ENCODE peak calls at places on chromosomes 7 and 10, in five cellular contexts. S is H1, M is HepG2, L is A549, T is GM12878. B is an unnamed sample.

GRCh38 chr10:74314166-74314565 is 163.1 kb downstream of the ADK start:
- DNase-seq in T (no peak), S (no peak), M (no peak), L (no peak), B (no peak)

GRCh38 chr7:128031901-128032604 is 816 bp upstream of the LRRC4 start:
- DNase-seq in M (no peak), T (no peak), S (peak), L (no peak), B (no peak)

GRCh38 chr10:77360835-77361234 is 276.8 kb downstream of the KCNMA1 start:
- DNase-seq in T (no peak), M (no peak), L (no peak), S (no peak), B (no peak)

GRCh38 chr7:137592232-137592896 is 248.8 kb upstream of the PTN start:
- DNase-seq in S (peak), L (peak), T (no peak), M (peak), B (peak)

GRCh38 chr10:35449944-35450343 is 113.6 kb downstream of the CCNY start:
- DNase-seq in S (no peak), M (no peak), T (no peak), L (no peak), B (no peak)

GRCh38 chr7:43112088-43112940 is at the start of gene HECW1:
- DNase-seq in M (no peak), L (no peak), S (peak), T (no peak), B (no peak)

GRCh38 chr10:30583778-30584415 is 45.7 kb downstream of the LYZL2 start:
- DNase-seq in L (peak), S (no peak), T (peak), M (peak), B (peak)

GRCh38 chr10:51654918-51655317 is 44.5 kb downstream of the CSTF2T start:
- DNase-seq in M (no peak), L (no peak), T (no peak), S (no peak), B (no peak)

GRCh38 chr7:150988230-150989226 is 2.3 kb upstream of the NOS3 start:
- DNase-seq in T (no peak), M (no peak), L (no peak), S (peak), B (peak)

GRCh38 chr7:147885906-147886305 is 704.7 kb upstream of the C7orf33 start:
- DNase-seq in S (no peak), L (no peak), M (no peak), T (no peak), B (no peak)

GRCh38 chr10:131732631-131733127 is 168.1 kb upstream of the PPP2R2D start:
- DNase-seq in T (no peak), L (no peak), M (peak), S (no peak), B (no peak)

GRCh38 chr7:17502209-17502810 is 203.9 kb downstream of the AHR start:
- DNase-seq in T (no peak), M (no peak), S (no peak), L (no peak), B (no peak)

GRCh38 chr7:99141756-99142726 is 1.9 kb downstream of the SMURF1 start:
- DNase-seq in S (peak), T (no peak), M (peak), L (peak), B (peak)

GRCh38 chr10:78196964-78197363 is 163.3 kb downstream of the RPS24 start:
- DNase-seq in T (peak), L (peak), S (no peak), M (no peak), B (no peak)

GRCh38 chr10:21403256-21404015 is 122.0 kb downstream of the SKIDA1 start:
- DNase-seq in T (no peak), S (no peak), M (no peak), L (no peak), B (no peak)

GRCh38 chr10:22054946-22055345 is 51.4 kb upstream of the DNAJC1 start:
- DNase-seq in L (no peak), T (no peak), M (no peak), S (no peak), B (no peak)

GRCh38 chr10:60606343-60607080 is 171.8 kb upstream of the CDK1 start:
- DNase-seq in S (no peak), M (no peak), L (no peak), T (no peak), B (no peak)

DNA sequence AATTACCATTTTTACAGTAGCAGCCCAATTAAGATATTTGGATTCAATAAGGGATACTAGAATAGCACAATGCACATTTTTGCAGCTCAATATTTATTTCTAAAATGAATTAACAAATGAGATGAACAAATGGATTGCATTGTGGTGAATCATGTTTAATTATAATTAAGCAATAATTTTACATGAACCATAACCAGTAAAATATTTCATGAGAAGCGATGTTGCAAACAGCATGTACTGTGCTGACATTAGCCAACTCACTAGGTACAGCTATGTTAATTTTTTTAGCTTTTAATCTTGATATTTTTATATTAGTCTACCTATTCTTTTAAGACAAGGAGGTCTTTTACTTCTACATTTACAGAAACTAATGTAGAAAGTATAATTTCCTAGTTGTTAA is 399.1 kb upstream of the AKR1E2 start:
- DNase-seq in M (no peak), L (no peak), S (no peak), T (no peak), B (no peak)
- TF ChIP-seq HDAC2 in M (no peak), L (no peak), S (no peak), T (no peak), B (no peak)

GRCh38 chr10:33897255-33897893 is 562.9 kb upstream of the NRP1 start:
- DNase-seq in L (no peak), M (no peak), T (no peak), S (no peak), B (no peak)
- TF ChIP-seq HDAC2 in L (no peak), M (no peak), T (no peak), S (no peak), B (no peak)

DNA sequence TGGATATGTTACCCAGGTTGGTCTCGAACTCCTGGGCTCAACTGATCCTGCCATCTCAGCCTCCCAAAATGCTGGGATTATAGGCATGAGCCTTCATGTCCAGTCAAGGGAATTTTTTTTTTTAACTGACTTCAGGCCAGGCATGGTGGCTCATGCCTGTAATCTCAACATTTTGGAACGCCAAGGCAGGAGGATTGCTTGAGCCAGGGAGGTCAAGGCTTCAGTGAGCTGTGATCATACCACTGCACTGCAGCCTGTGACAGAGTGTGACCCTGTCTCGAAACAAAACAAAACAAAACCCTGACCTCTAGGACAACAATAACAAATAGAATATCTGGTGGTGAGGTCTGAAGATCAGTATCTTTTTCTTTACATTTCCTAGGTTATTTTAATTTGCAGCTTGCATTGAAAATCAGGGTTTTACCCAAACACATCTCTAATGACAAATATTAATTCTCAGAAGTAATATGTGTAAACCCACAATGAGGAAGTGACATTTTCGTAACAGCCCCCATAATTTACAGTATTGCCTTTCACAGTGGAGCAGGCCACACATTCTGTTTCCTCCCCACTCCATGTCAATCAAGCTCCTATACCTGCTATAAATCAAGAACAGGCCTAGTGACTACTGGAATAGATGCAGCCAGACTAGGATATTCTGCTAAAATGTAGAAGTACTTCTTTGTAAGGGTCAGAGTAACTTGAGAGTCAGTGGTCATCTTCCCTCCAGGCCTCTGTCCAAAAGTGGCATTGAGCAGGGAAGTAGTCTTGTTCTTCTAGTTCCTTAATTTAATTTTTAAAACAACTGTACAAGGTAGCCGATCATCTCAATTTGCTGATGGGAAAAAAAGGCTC is 43.3 kb upstream of the ECHDC3 start:
- DNase-seq in S (no peak), M (peak), L (no peak), T (peak), B (no peak)
- TF ChIP-seq HDAC2 in S (no peak), M (peak), L (no peak), T (no peak), B (no peak)

GRCh38 chr7:2019693-2020511 is 212.8 kb downstream of the MAD1L1 start:
- DNase-seq in L (no peak), S (no peak), M (no peak), T (no peak), B (peak)
- TF ChIP-seq HDAC2 in L (no peak), S (no peak), M (no peak), T (no peak), B (no peak)

GRCh38 chr7:154480817-154481216 is 428.6 kb downstream of the DPP6 start:
- DNase-seq in L (no peak), M (no peak), S (no peak), T (no peak), B (no peak)

GRCh38 chr7:154473360-154473759 is 421.2 kb downstream of the DPP6 start:
- DNase-seq in S (no peak), M (no peak), T (no peak), L (no peak), B (no peak)

GRCh38 chr7:154472332-154472731 is 420.1 kb downstream of the DPP6 start:
- DNase-seq in M (no peak), L (no peak), S (no peak), T (no peak), B (no peak)

DNA sequence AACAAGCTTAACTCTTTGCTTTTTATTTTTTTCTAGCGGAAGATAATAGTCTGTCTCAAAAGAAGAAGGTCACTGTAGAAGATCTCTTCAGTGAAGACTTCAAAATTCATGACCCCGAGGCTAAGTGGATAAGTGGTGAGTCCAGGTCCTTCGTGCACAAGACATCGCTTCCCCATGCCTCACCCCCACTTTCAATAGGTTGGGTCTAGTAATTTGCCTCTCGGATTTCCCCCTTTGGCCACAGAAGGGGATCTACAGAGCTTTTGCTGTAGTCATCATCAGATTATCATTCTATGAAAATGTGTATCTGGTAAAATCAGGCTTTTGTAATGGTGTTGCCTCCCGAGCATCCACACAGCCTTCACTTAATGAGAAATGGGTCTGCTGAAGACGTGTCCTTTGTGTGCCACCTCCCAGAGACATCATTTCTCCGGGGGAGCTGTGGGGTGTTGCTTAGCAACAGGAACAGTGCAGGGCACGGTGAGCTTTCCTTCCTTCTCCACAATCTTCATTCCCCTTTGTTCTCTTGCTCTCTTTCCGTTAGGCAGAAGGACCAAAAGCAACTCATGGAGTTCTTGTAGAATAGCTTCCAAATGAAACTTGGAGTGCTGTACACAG is 422.8 kb downstream of the DPP6 start:
- DNase-seq in M (no peak), T (no peak), L (no peak), S (peak), B (no peak)
- TF ChIP-seq HDAC2 in M (no peak), T (no peak), L (no peak), S (no peak), B (no peak)

GRCh38 chr7:115297651-115298050 is 375.8 kb downstream of the MDFIC start:
- DNase-seq in T (no peak), L (peak), M (no peak), S (no peak), B (no peak)
- TF ChIP-seq HDAC2 in T (no peak), L (no peak), M (no peak), S (no peak), B (no peak)

GRCh38 chr7:73519867-73520672 is 2.0 kb downstream of the BAZ1B start:
- DNase-seq in T (no peak), S (no peak), L (no peak), M (peak), B (peak)
- TF ChIP-seq HDAC2 in T (no peak), S (no peak), L (no peak), M (no peak), B (no peak)

GRCh38 chr10:95908450-95908849 is 675 bp downstream of the CC2D2B start:
- DNase-seq in L (no peak), M (no peak), S (no peak), T (no peak), B (no peak)

GRCh38 chr10:95906675-95907453 is 911 bp upstream of the CC2D2B start:
- DNase-seq in T (peak), S (peak), L (peak), M (peak), B (peak)

GRCh38 chr10:95909591-95909990 is 1.8 kb downstream of the CC2D2B start:
- DNase-seq in L (no peak), M (no peak), T (no peak), S (no peak), B (no peak)

GRCh38 chr10:95907454-95908253 is at the start of gene CC2D2B:
- DNase-seq in L (peak), S (peak), M (peak), T (peak), B (peak)
- TF ChIP-seq HDAC2 in L (no peak), S (peak), M (peak), T (no peak), B (no peak)

DNA sequence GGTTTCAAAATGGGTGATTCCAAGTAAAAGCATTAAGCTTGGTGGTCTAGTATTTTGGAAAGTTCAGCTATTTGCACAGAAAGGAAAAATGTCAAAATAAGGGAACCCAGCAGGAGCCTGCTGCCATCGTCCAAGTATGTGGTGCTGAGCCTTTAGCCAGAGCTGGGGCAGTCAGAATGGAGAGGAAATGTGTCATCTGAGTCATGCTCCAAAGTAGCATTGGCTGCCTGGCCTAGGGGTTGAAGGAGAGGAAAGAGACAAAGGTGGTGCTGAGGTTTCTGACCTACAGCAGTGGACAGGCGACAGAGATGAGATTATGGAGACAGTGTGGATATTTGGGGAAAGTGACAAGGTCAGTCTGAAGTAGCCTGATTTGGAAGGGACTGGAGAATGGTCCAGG is 103.9 kb downstream of the PLCE1 start:
- DNase-seq in T (no peak), L (no peak), M (no peak), S (no peak), B (no peak)
- TF ChIP-seq HDAC2 in T (no peak), L (no peak), M (no peak), S (no peak), B (no peak)